ENCODE peak calls at places on chromosome 13, in eight cellular contexts. One of them, this sample, is unnamed.

GRCh38 chr13:46307554-46307953 is 79.5 kb downstream of the RUBCNL start:
- DNase-seq in body of pancreas: no peak
- DNase-seq in smooth muscle cell of the brain vasculature: no peak
- DNase-seq in heart left ventricle: no peak
- DNase-seq in COR-L47: no peak
- DNase-seq in cardiac fibroblast: no peak
- DNase-seq in stimulated activated CD4-positive, alpha-beta T cell treated with anti-CD3 and anti-CD28 coated beads, Interleukin-2, amount 100 ng/mL, for 48 hours: no peak
- DNase-seq in fibroblast of lung: no peak
- DNase-seq in this sample: peak

GRCh38 chr13:49502954-49503353 is 7.2 kb downstream of the PHF11 start:
- DNase-seq in fibroblast of lung: peak
- DNase-seq in heart left ventricle: peak
- DNase-seq in COR-L47: no peak
- DNase-seq in stimulated activated CD4-positive, alpha-beta T cell treated with anti-CD3 and anti-CD28 coated beads, Interleukin-2, amount 100 ng/mL, for 48 hours: no peak
- DNase-seq in cardiac fibroblast: peak
- DNase-seq in body of pancreas: peak
- DNase-seq in smooth muscle cell of the brain vasculature: no peak
- DNase-seq in this sample: no peak

GRCh38 chr13:99376924-99377323 is 69.7 kb upstream of the GPR183 start:
- DNase-seq in stimulated activated CD4-positive, alpha-beta T cell treated with anti-CD3 and anti-CD28 coated beads, Interleukin-2, amount 100 ng/mL, for 48 hours: no peak
- DNase-seq in COR-L47: no peak
- DNase-seq in heart left ventricle: no peak
- DNase-seq in fibroblast of lung: no peak
- DNase-seq in body of pancreas: no peak
- DNase-seq in cardiac fibroblast: no peak
- DNase-seq in smooth muscle cell of the brain vasculature: no peak
- DNase-seq in this sample: no peak

GRCh38 chr13:41004875-41005693 is 14.0 kb downstream of the ELF1 start:
- DNase-seq in COR-L47: no peak
- DNase-seq in smooth muscle cell of the brain vasculature: no peak
- DNase-seq in body of pancreas: no peak
- DNase-seq in cardiac fibroblast: no peak
- DNase-seq in fibroblast of lung: no peak
- DNase-seq in stimulated activated CD4-positive, alpha-beta T cell treated with anti-CD3 and anti-CD28 coated beads, Interleukin-2, amount 100 ng/mL, for 48 hours: no peak
- DNase-seq in heart left ventricle: no peak
- DNase-seq in this sample: no peak

GRCh38 chr13:44013666-44014291 is 134.1 kb downstream of the LACC1 start:
- DNase-seq in body of pancreas: no peak
- DNase-seq in smooth muscle cell of the brain vasculature: peak
- DNase-seq in COR-L47: no peak
- DNase-seq in cardiac fibroblast: peak
- DNase-seq in stimulated activated CD4-positive, alpha-beta T cell treated with anti-CD3 and anti-CD28 coated beads, Interleukin-2, amount 100 ng/mL, for 48 hours: no peak
- DNase-seq in heart left ventricle: no peak
- DNase-seq in fibroblast of lung: peak
- DNase-seq in this sample: peak

GRCh38 chr13:93771782-93772181 is 545.2 kb downstream of the GPC6 start:
- DNase-seq in cardiac fibroblast: peak
- DNase-seq in heart left ventricle: no peak
- DNase-seq in fibroblast of lung: peak
- DNase-seq in stimulated activated CD4-positive, alpha-beta T cell treated with anti-CD3 and anti-CD28 coated beads, Interleukin-2, amount 100 ng/mL, for 48 hours: no peak
- DNase-seq in body of pancreas: no peak
- DNase-seq in smooth muscle cell of the brain vasculature: no peak
- DNase-seq in COR-L47: no peak
- DNase-seq in this sample: no peak

GRCh38 chr13:49374585-49375290 is 69.1 kb downstream of the CAB39L start:
- DNase-seq in cardiac fibroblast: peak
- DNase-seq in fibroblast of lung: peak
- DNase-seq in body of pancreas: no peak
- DNase-seq in COR-L47: no peak
- DNase-seq in heart left ventricle: no peak
- DNase-seq in stimulated activated CD4-positive, alpha-beta T cell treated with anti-CD3 and anti-CD28 coated beads, Interleukin-2, amount 100 ng/mL, for 48 hours: no peak
- DNase-seq in smooth muscle cell of the brain vasculature: peak
- DNase-seq in this sample: peak

GRCh38 chr13:36819064-36819810 is at the start of gene RFXAP:
- DNase-seq in stimulated activated CD4-positive, alpha-beta T cell treated with anti-CD3 and anti-CD28 coated beads, Interleukin-2, amount 100 ng/mL, for 48 hours: peak
- DNase-seq in COR-L47: peak
- DNase-seq in heart left ventricle: peak
- DNase-seq in body of pancreas: peak
- DNase-seq in fibroblast of lung: peak
- DNase-seq in cardiac fibroblast: peak
- DNase-seq in smooth muscle cell of the brain vasculature: peak
- DNase-seq in this sample: peak

GRCh38 chr13:39900106-39900750 is 244.8 kb downstream of the COG6 start:
- DNase-seq in heart left ventricle: no peak
- DNase-seq in stimulated activated CD4-positive, alpha-beta T cell treated with anti-CD3 and anti-CD28 coated beads, Interleukin-2, amount 100 ng/mL, for 48 hours: no peak
- DNase-seq in fibroblast of lung: peak
- DNase-seq in smooth muscle cell of the brain vasculature: peak
- DNase-seq in COR-L47: no peak
- DNase-seq in cardiac fibroblast: no peak
- DNase-seq in body of pancreas: no peak
- DNase-seq in this sample: no peak

GRCh38 chr13:77779461-77780272 is 82.2 kb downstream of the SLAIN1 start:
- DNase-seq in heart left ventricle: peak
- DNase-seq in COR-L47: peak
- DNase-seq in body of pancreas: peak
- DNase-seq in cardiac fibroblast: peak
- DNase-seq in stimulated activated CD4-positive, alpha-beta T cell treated with anti-CD3 and anti-CD28 coated beads, Interleukin-2, amount 100 ng/mL, for 48 hours: peak
- DNase-seq in smooth muscle cell of the brain vasculature: peak
- DNase-seq in fibroblast of lung: peak
- DNase-seq in this sample: peak

GRCh38 chr13:41418027-41418426 is 39.3 kb upstream of the RGCC start:
- DNase-seq in smooth muscle cell of the brain vasculature: peak
- DNase-seq in COR-L47: no peak
- DNase-seq in cardiac fibroblast: peak
- DNase-seq in heart left ventricle: no peak
- DNase-seq in fibroblast of lung: peak
- DNase-seq in stimulated activated CD4-positive, alpha-beta T cell treated with anti-CD3 and anti-CD28 coated beads, Interleukin-2, amount 100 ng/mL, for 48 hours: no peak
- DNase-seq in body of pancreas: no peak
- DNase-seq in this sample: no peak

GRCh38 chr13:107650081-107650701 is 565.1 kb downstream of the LIG4 start:
- DNase-seq in heart left ventricle: peak
- DNase-seq in cardiac fibroblast: peak
- DNase-seq in stimulated activated CD4-positive, alpha-beta T cell treated with anti-CD3 and anti-CD28 coated beads, Interleukin-2, amount 100 ng/mL, for 48 hours: peak
- DNase-seq in smooth muscle cell of the brain vasculature: peak
- DNase-seq in body of pancreas: peak
- DNase-seq in COR-L47: no peak
- DNase-seq in fibroblast of lung: peak
- DNase-seq in this sample: peak

GRCh38 chr13:27375686-27376326 is 48.6 kb upstream of the GTF3A start:
- DNase-seq in smooth muscle cell of the brain vasculature: peak
- DNase-seq in cardiac fibroblast: peak
- DNase-seq in heart left ventricle: peak
- DNase-seq in fibroblast of lung: peak
- DNase-seq in COR-L47: peak
- DNase-seq in body of pancreas: peak
- DNase-seq in stimulated activated CD4-positive, alpha-beta T cell treated with anti-CD3 and anti-CD28 coated beads, Interleukin-2, amount 100 ng/mL, for 48 hours: peak
- DNase-seq in this sample: peak

GRCh38 chr13:39119422-39119821 is 81.2 kb downstream of the NHLRC3 start:
- DNase-seq in body of pancreas: no peak
- DNase-seq in smooth muscle cell of the brain vasculature: no peak
- DNase-seq in COR-L47: no peak
- DNase-seq in heart left ventricle: no peak
- DNase-seq in stimulated activated CD4-positive, alpha-beta T cell treated with anti-CD3 and anti-CD28 coated beads, Interleukin-2, amount 100 ng/mL, for 48 hours: no peak
- DNase-seq in fibroblast of lung: no peak
- DNase-seq in cardiac fibroblast: no peak
- DNase-seq in this sample: no peak

GRCh38 chr13:107866007-107866665 is 349.2 kb downstream of the LIG4 start:
- DNase-seq in cardiac fibroblast: peak
- DNase-seq in smooth muscle cell of the brain vasculature: no peak
- DNase-seq in body of pancreas: peak
- DNase-seq in COR-L47: peak
- DNase-seq in heart left ventricle: no peak
- DNase-seq in fibroblast of lung: no peak
- DNase-seq in stimulated activated CD4-positive, alpha-beta T cell treated with anti-CD3 and anti-CD28 coated beads, Interleukin-2, amount 100 ng/mL, for 48 hours: no peak
- DNase-seq in this sample: no peak